ENCODE peak calls at places on chromosome 5, in six cellular contexts. One of them, this sample, is unnamed.
A peak's percentile ranks its signal among the peaks of the same experiment; 100 is the strongest.

GRCh38 chr5:177496111-177497010 is 1.0 kb downstream of the PDLIM7 start:
- DNase-seq in lung: peak; percentile 55
- DNase-seq in IMR-90: peak; percentile 94
- DNase-seq in psoas muscle: peak; percentile 87
- DNase-seq in tibial artery: peak; percentile 96
- DNase-seq in astrocyte: peak; percentile 88
- DNase-seq in this sample: peak; percentile 98

GRCh38 chr5:139232161-139232724 is 34.1 kb upstream of the SIL1 start:
- DNase-seq in lung: no peak
- DNase-seq in psoas muscle: no peak
- DNase-seq in tibial artery: no peak
- DNase-seq in IMR-90: no peak
- DNase-seq in astrocyte: no peak
- DNase-seq in this sample: no peak

GRCh38 chr5:95283761-95284511 is 958 bp downstream of the MCTP1 start:
- DNase-seq in lung: peak; percentile 49
- DNase-seq in astrocyte: peak; percentile 3
- DNase-seq in IMR-90: no peak
- DNase-seq in psoas muscle: peak; percentile 13
- DNase-seq in tibial artery: no peak
- DNase-seq in this sample: peak; percentile 31

GRCh38 chr5:178839319-178839704 is 20.4 kb upstream of the ZNF354B start:
- DNase-seq in lung: peak; percentile 77
- DNase-seq in astrocyte: no peak
- DNase-seq in IMR-90: no peak
- DNase-seq in psoas muscle: peak; percentile 34
- DNase-seq in tibial artery: no peak
- DNase-seq in this sample: no peak

GRCh38 chr5:94691947-94692346 is 73.5 kb downstream of the SLF1 start:
- DNase-seq in tibial artery: no peak
- DNase-seq in astrocyte: peak; percentile 81
- DNase-seq in IMR-90: peak; percentile 66
- DNase-seq in psoas muscle: no peak
- DNase-seq in lung: no peak
- DNase-seq in this sample: no peak

GRCh38 chr5:154740483-154740882 is 14.7 kb upstream of the LARP1 start:
- DNase-seq in astrocyte: peak; percentile 40
- DNase-seq in lung: no peak
- DNase-seq in psoas muscle: peak; percentile 68
- DNase-seq in tibial artery: peak; percentile 66
- DNase-seq in IMR-90: peak; percentile 82
- DNase-seq in this sample: no peak

GRCh38 chr5:167708449-167708848 is 583.0 kb upstream of the WWC1 start:
- DNase-seq in tibial artery: no peak
- DNase-seq in astrocyte: no peak
- DNase-seq in IMR-90: no peak
- DNase-seq in psoas muscle: no peak
- DNase-seq in lung: no peak
- DNase-seq in this sample: no peak

GRCh38 chr5:34015120-34015807 is 7.4 kb upstream of the AMACR start:
- DNase-seq in IMR-90: no peak
- DNase-seq in psoas muscle: no peak
- DNase-seq in lung: no peak
- DNase-seq in astrocyte: no peak
- DNase-seq in tibial artery: no peak
- DNase-seq in this sample: no peak

GRCh38 chr5:3801967-3802366 is 206.3 kb downstream of the IRX1 start:
- DNase-seq in IMR-90: no peak
- DNase-seq in lung: no peak
- DNase-seq in psoas muscle: no peak
- DNase-seq in astrocyte: no peak
- DNase-seq in tibial artery: no peak
- DNase-seq in this sample: no peak

GRCh38 chr5:120576588-120576987 is 112.5 kb downstream of the PRR16 start:
- DNase-seq in lung: no peak
- DNase-seq in psoas muscle: no peak
- DNase-seq in IMR-90: no peak
- DNase-seq in tibial artery: no peak
- DNase-seq in astrocyte: no peak
- DNase-seq in this sample: no peak

GRCh38 chr5:137252513-137252912 is 246.6 kb downstream of the SPOCK1 start:
- DNase-seq in psoas muscle: no peak
- DNase-seq in astrocyte: peak; percentile 52
- DNase-seq in lung: no peak
- DNase-seq in IMR-90: peak; percentile 56
- DNase-seq in tibial artery: no peak
- DNase-seq in this sample: no peak

GRCh38 chr5:176400382-176401156 is 12.0 kb downstream of the HIGD2A start:
- DNase-seq in psoas muscle: no peak
- DNase-seq in tibial artery: peak; percentile 59
- DNase-seq in IMR-90: no peak
- DNase-seq in lung: no peak
- DNase-seq in astrocyte: no peak
- DNase-seq in this sample: no peak

GRCh38 chr5:91079037-91079436 is 304.1 kb downstream of the ARRDC3 start:
- DNase-seq in psoas muscle: no peak
- DNase-seq in astrocyte: no peak
- DNase-seq in lung: no peak
- DNase-seq in tibial artery: no peak
- DNase-seq in IMR-90: no peak
- DNase-seq in this sample: no peak

GRCh38 chr5:33530963-33531298 is 90.2 kb downstream of the TARS1 start:
- DNase-seq in IMR-90: no peak
- DNase-seq in astrocyte: no peak
- DNase-seq in lung: no peak
- DNase-seq in psoas muscle: no peak
- DNase-seq in tibial artery: no peak
- DNase-seq in this sample: no peak

GRCh38 chr5:168513861-168514428 is 15.2 kb upstream of the FBLL1 start:
- DNase-seq in astrocyte: no peak
- DNase-seq in tibial artery: no peak
- DNase-seq in psoas muscle: no peak
- DNase-seq in lung: no peak
- DNase-seq in IMR-90: no peak
- DNase-seq in this sample: no peak

GRCh38 chr5:82793808-82794419 is 283.3 kb downstream of the TMEM167A start:
- DNase-seq in IMR-90: peak; percentile 20
- DNase-seq in astrocyte: no peak
- DNase-seq in psoas muscle: no peak
- DNase-seq in lung: peak; percentile 31
- DNase-seq in tibial artery: no peak
- DNase-seq in this sample: no peak

GRCh38 chr5:41738695-41739354 is 131.4 kb downstream of the OXCT1 start:
- DNase-seq in tibial artery: no peak
- DNase-seq in IMR-90: peak; percentile 2
- DNase-seq in psoas muscle: no peak
- DNase-seq in astrocyte: no peak
- DNase-seq in lung: no peak
- DNase-seq in this sample: no peak

GRCh38 chr5:140672455-140673186 is 755 bp downstream of the DND1 start:
- DNase-seq in lung: no peak
- DNase-seq in IMR-90: no peak
- DNase-seq in tibial artery: no peak
- DNase-seq in psoas muscle: peak; percentile 58
- DNase-seq in astrocyte: no peak
- DNase-seq in this sample: no peak

GRCh38 chr5:125181159-125181558 is 434.7 kb upstream of the ZNF608 start:
- DNase-seq in IMR-90: no peak
- DNase-seq in astrocyte: no peak
- DNase-seq in lung: no peak
- DNase-seq in psoas muscle: no peak
- DNase-seq in tibial artery: no peak
- DNase-seq in this sample: no peak

GRCh38 chr5:10832421-10832820 is 71.4 kb upstream of the DAP start:
- DNase-seq in psoas muscle: no peak
- DNase-seq in astrocyte: no peak
- DNase-seq in tibial artery: no peak
- DNase-seq in IMR-90: no peak
- DNase-seq in lung: no peak
- DNase-seq in this sample: no peak

GRCh38 chr5:128782446-128782845 is 182.8 kb upstream of the SLC27A6 start:
- DNase-seq in tibial artery: peak; percentile 80
- DNase-seq in lung: peak; percentile 33
- DNase-seq in IMR-90: peak; percentile 85
- DNase-seq in psoas muscle: peak; percentile 35
- DNase-seq in astrocyte: peak; percentile 89
- DNase-seq in this sample: peak; percentile 87

GRCh38 chr5:93062548-93062947 is 518.5 kb downstream of the NR2F1-AS1 start:
- DNase-seq in psoas muscle: no peak
- DNase-seq in astrocyte: no peak
- DNase-seq in IMR-90: no peak
- DNase-seq in tibial artery: no peak
- DNase-seq in lung: no peak
- DNase-seq in this sample: no peak

GRCh38 chr5:110817437-110817836 is 78.6 kb downstream of the SLC25A46 start:
- DNase-seq in tibial artery: no peak
- DNase-seq in IMR-90: peak; percentile 55
- DNase-seq in lung: no peak
- DNase-seq in psoas muscle: no peak
- DNase-seq in astrocyte: peak; percentile 41
- DNase-seq in this sample: no peak

GRCh38 chr5:134248271-134248670 is 22.4 kb upstream of the PPP2CA start:
- DNase-seq in psoas muscle: no peak
- DNase-seq in tibial artery: no peak
- DNase-seq in lung: no peak
- DNase-seq in IMR-90: peak; percentile 17
- DNase-seq in astrocyte: no peak
- DNase-seq in this sample: no peak

GRCh38 chr5:149224282-149224681 is 47.4 kb upstream of the AFAP1L1 start:
- DNase-seq in astrocyte: no peak
- DNase-seq in tibial artery: no peak
- DNase-seq in psoas muscle: no peak
- DNase-seq in IMR-90: no peak
- DNase-seq in lung: no peak
- DNase-seq in this sample: no peak

GRCh38 chr5:137870647-137871339 is 3.1 kb downstream of the MYOT start:
- DNase-seq in IMR-90: no peak
- DNase-seq in lung: no peak
- DNase-seq in psoas muscle: no peak
- DNase-seq in tibial artery: no peak
- DNase-seq in astrocyte: no peak
- DNase-seq in this sample: no peak

GRCh38 chr5:150022163-150022540 is 21.6 kb downstream of the HMGXB3 start:
- DNase-seq in lung: no peak
- DNase-seq in tibial artery: no peak
- DNase-seq in IMR-90: peak; percentile 87
- DNase-seq in psoas muscle: no peak
- DNase-seq in astrocyte: peak; percentile 94
- DNase-seq in this sample: peak; percentile 90

GRCh38 chr5:181108578-181109165 is 22.3 kb downstream of the OR2V1 start:
- DNase-seq in IMR-90: no peak
- DNase-seq in tibial artery: peak; percentile 48
- DNase-seq in psoas muscle: no peak
- DNase-seq in astrocyte: no peak
- DNase-seq in lung: no peak
- DNase-seq in this sample: peak; percentile 52

GRCh38 chr5:149221326-149221725 is 50.3 kb upstream of the AFAP1L1 start:
- DNase-seq in IMR-90: peak; percentile 83
- DNase-seq in astrocyte: peak; percentile 70
- DNase-seq in psoas muscle: no peak
- DNase-seq in lung: no peak
- DNase-seq in tibial artery: no peak
- DNase-seq in this sample: no peak

GRCh38 chr5:62268239-62268638 is 37.8 kb upstream of the KIF2A start:
- DNase-seq in lung: peak; percentile 31
- DNase-seq in astrocyte: peak; percentile 30
- DNase-seq in IMR-90: no peak
- DNase-seq in tibial artery: no peak
- DNase-seq in psoas muscle: no peak
- DNase-seq in this sample: no peak

GRCh38 chr5:32308951-32309350 is 3.8 kb downstream of the MTMR12 start:
- DNase-seq in psoas muscle: no peak
- DNase-seq in lung: no peak
- DNase-seq in astrocyte: no peak
- DNase-seq in tibial artery: no peak
- DNase-seq in IMR-90: no peak
- DNase-seq in this sample: no peak

GRCh38 chr5:14185336-14186131 is 42.4 kb downstream of the TRIO start:
- DNase-seq in psoas muscle: peak; percentile 34
- DNase-seq in lung: no peak
- DNase-seq in IMR-90: peak; percentile 77
- DNase-seq in astrocyte: peak; percentile 83
- DNase-seq in tibial artery: no peak
- DNase-seq in this sample: no peak
- H3K4me1 ChIP-seq in psoas muscle: peaks cover 85% of the 10 kb centered on the region
- H3K4me1 ChIP-seq in lung: peaks cover 56% of the 10 kb centered on the region
- H3K4me1 ChIP-seq in IMR-90: peaks cover 44% of the 10 kb centered on the region
- H3K4me1 ChIP-seq in astrocyte: peaks cover 92% of the 10 kb centered on the region
- H3K4me1 ChIP-seq in tibial artery: peaks cover 75% of the 10 kb centered on the region
- H3K4me1 ChIP-seq in this sample: peaks cover 97% of the 10 kb centered on the region

DNA sequence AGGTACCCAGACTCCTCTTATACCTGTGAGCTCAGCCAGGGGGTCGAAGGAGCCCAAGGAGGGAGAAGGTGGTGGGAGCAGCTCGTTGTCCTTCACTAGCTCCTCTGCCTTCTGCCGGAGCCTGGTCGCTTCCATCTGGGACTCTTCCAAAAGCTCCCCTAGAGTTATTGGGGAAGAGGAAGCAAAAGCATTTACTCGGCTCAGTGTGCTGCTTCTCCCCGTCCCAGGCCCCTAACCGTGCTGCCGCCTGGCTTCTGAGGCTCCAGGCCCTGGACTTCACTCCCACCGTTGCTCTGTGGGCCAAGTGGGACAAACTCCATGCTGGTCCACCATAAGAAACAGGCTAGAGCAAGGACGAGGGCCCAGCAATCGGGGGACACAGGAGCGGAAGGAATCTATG is 17.2 kb downstream of the TNIP1 start:
- DNase-seq in astrocyte: peak; percentile 19
- DNase-seq in psoas muscle: no peak
- DNase-seq in lung: no peak
- DNase-seq in IMR-90: no peak
- DNase-seq in tibial artery: no peak
- DNase-seq in this sample: no peak
- H3K27ac ChIP-seq in astrocyte: peak overlapping the region; percentile 95
- H3K27ac ChIP-seq in psoas muscle: peak overlapping the region; percentile 92
- H3K27ac ChIP-seq in lung: peak overlapping the region; percentile 57
- H3K27ac ChIP-seq in IMR-90: peak overlapping the region; percentile 35
- H3K27ac ChIP-seq in tibial artery: peak overlapping the region; percentile 73
- H3K27ac ChIP-seq in this sample: peak overlapping the region; percentile 82

GRCh38 chr5:39384271-39384670 is 20.0 kb upstream of the C9 start:
- DNase-seq in IMR-90: no peak
- DNase-seq in astrocyte: no peak
- DNase-seq in psoas muscle: no peak
- DNase-seq in lung: no peak
- DNase-seq in tibial artery: no peak
- DNase-seq in this sample: no peak
- H3K36me3 ChIP-seq in IMR-90: peaks cover 45% of the 10 kb centered on the region
- H3K36me3 ChIP-seq in astrocyte: peaks cover 80% of the 10 kb centered on the region
- H3K36me3 ChIP-seq in psoas muscle: peaks cover 80% of the 10 kb centered on the region
- H3K36me3 ChIP-seq in lung: peaks cover 8% of the 10 kb centered on the region
- H3K36me3 ChIP-seq in tibial artery: peaks cover 38% of the 10 kb centered on the region
- H3K36me3 ChIP-seq in this sample: peaks cover 98% of the 10 kb centered on the region

DNA sequence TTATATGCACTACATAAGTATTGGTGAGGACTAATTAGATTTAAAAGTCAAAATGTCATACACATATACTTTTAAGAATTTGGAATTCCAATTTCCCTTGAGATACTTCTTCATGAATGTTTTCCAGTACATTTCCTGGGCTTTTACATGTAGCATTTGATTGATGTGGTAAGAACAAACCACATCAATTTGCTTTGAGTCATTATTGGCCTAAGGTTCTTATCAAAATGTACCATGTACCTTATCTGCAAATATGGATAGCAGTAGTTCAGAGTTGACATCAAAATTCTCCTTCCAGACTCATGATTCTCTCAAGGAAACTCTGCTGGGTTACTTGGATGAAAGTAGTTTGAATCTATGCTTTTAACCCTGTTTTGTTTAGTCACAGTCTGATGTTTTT is 2.5 kb downstream of the CAST start:
- DNase-seq in psoas muscle: no peak
- DNase-seq in IMR-90: no peak
- DNase-seq in tibial artery: no peak
- DNase-seq in lung: no peak
- DNase-seq in astrocyte: no peak
- DNase-seq in this sample: no peak
- H3K4me1 ChIP-seq in psoas muscle: peaks cover 18% of the 10 kb centered on the region
- H3K4me1 ChIP-seq in IMR-90: peaks cover 5% of the 10 kb centered on the region
- H3K4me1 ChIP-seq in tibial artery: peaks cover 29% of the 10 kb centered on the region
- H3K4me1 ChIP-seq in lung: peaks cover 8% of the 10 kb centered on the region
- H3K4me1 ChIP-seq in astrocyte: peaks cover 10% of the 10 kb centered on the region
- H3K4me1 ChIP-seq in this sample: peaks cover 44% of the 10 kb centered on the region